ENCODE peak calls at places on chromosomes 13 and 19, in ten cellular contexts. G is right lobe of liver, M is uterus, Z is stomach, O is prostate gland, H is fibroblast of lung, W is Panc1, T is psoas muscle, E is PC-9, I is body of pancreas. V is an unnamed sample. For H3K27me3 and H3K4me1, the result is how much of the 10 kb centered on the place peaks cover.

GRCh38 chr13:28636078-28636477 is 22.9 kb upstream of the POMP start:
- DNase-seq in O (no peak), T (no peak), I (no peak), W (no peak), E (no peak), H (peak), Z (no peak), M (no peak), G (no peak), V (no peak)

GRCh38 chr13:45707701-45708100 is 5.6 kb downstream of the CBY2 start:
- DNase-seq in M (no peak), E (no peak), O (no peak), T (no peak), W (no peak), G (no peak), H (no peak), I (no peak), Z (no peak), V (no peak)

GRCh38 chr19:18160792-18161690 is 8.1 kb downstream of the PIK3R2 start:
- DNase-seq in Z (peak), W (no peak), M (peak), H (peak), O (peak), G (peak), T (peak), E (no peak), I (peak), V (peak)

GRCh38 chr19:13778847-13779246 is 4.6 kb downstream of the C19orf53 start:
- DNase-seq in G (no peak), H (no peak), I (no peak), E (no peak), M (no peak), O (no peak), W (no peak), Z (no peak), T (no peak), V (no peak)

GRCh38 chr13:37225414-37226047 is 120.1 kb upstream of the CSNK1A1L start:
- DNase-seq in M (no peak), I (no peak), E (no peak), Z (no peak), T (no peak), W (no peak), G (no peak), O (no peak), H (peak), V (no peak)

GRCh38 chr13:66207610-66208009 is 1022.5 kb downstream of the PCDH9 start:
- DNase-seq in G (no peak), M (no peak), T (no peak), I (no peak), W (no peak), Z (no peak), O (no peak), H (no peak), E (no peak), V (no peak)

GRCh38 chr13:36788276-36788675 is 30.7 kb upstream of the RFXAP start:
- DNase-seq in M (no peak), H (peak), W (no peak), E (no peak), O (no peak), I (no peak), T (no peak), G (no peak), Z (no peak), V (no peak)

GRCh38 chr13:85586422-85586831 is 212.8 kb downstream of the SLITRK6 start:
- DNase-seq in G (no peak), I (no peak), E (peak), O (no peak), H (peak), T (no peak), Z (no peak), W (no peak), M (no peak), V (no peak)

GRCh38 chr13:80339578-80339840 is 1.4 kb downstream of the SPRY2 start:
- DNase-seq in Z (no peak), E (no peak), W (no peak), M (no peak), I (no peak), H (peak), T (no peak), G (no peak), O (peak), V (no peak)

GRCh38 chr13:20159646-20160345 is 1.1 kb downstream of the GJA3 start:
- DNase-seq in T (no peak), W (peak), G (no peak), H (peak), Z (no peak), O (no peak), M (no peak), E (no peak), I (no peak), V (no peak)

GRCh38 chr13:81821259-81821658 is 1480.3 kb upstream of the SPRY2 start:
- DNase-seq in M (no peak), O (no peak), G (no peak), E (no peak), W (no peak), I (no peak), T (no peak), Z (no peak), H (no peak), V (no peak)

GRCh38 chr19:27824108-27824507 is 1388.8 kb downstream of the UQCRFS1 start:
- DNase-seq in I (no peak), H (no peak), Z (no peak), G (no peak), E (no peak), W (no peak), O (no peak), T (no peak), M (no peak), V (no peak)

GRCh38 chr19:38012944-38013343 is 105.9 kb downstream of the SIPA1L3 start:
- DNase-seq in W (no peak), O (no peak), I (no peak), G (no peak), H (no peak), E (no peak), T (no peak), Z (no peak), M (no peak), V (no peak)

GRCh38 chr13:74025369-74025768 is 108.8 kb downstream of the KLF12 start:
- DNase-seq in W (no peak), T (no peak), G (no peak), E (no peak), I (no peak), H (no peak), Z (no peak), O (no peak), M (no peak), V (no peak)

GRCh38 chr19:3206216-3206953 is 18.1 kb upstream of the CELF5 start:
- DNase-seq in T (no peak), G (no peak), H (no peak), M (no peak), I (no peak), O (no peak), Z (no peak), E (no peak), W (no peak), V (no peak)

GRCh38 chr13:30908416-30908980 is 2.4 kb downstream of the MEDAG start:
- DNase-seq in I (no peak), O (no peak), H (peak), E (no peak), Z (no peak), W (no peak), G (no peak), T (no peak), M (peak), V (peak)

GRCh38 chr19:1748115-1748702 is 5.1 kb upstream of the ONECUT3 start:
- DNase-seq in G (no peak), O (no peak), M (no peak), E (no peak), W (no peak), I (no peak), T (peak), H (no peak), Z (peak), V (no peak)
- H3K27me3 ChIP-seq in G (half or more), O (half or more), M (under half), E (under half), W (under half), I (under half), T (half or more), H (under half), Z (half or more), V (under half)

GRCh38 chr13:88000239-88000638 is 329.1 kb downstream of the SLITRK5 start:
- DNase-seq in M (no peak), W (no peak), H (no peak), O (no peak), T (no peak), E (no peak), Z (no peak), G (no peak), I (no peak), V (no peak)
- TF ChIP-seq CTCF in M (no peak), W (peak), H (peak), O (no peak), T (no peak), E (no peak), Z (no peak), G (no peak), I (no peak), V (no peak)

GRCh38 chr19:35125270-35125717 is 9.6 kb downstream of the LGI4 start:
- DNase-seq in G (no peak), H (no peak), O (no peak), Z (no peak), M (no peak), T (peak), W (no peak), I (no peak), E (no peak), V (no peak)
- H3K4me1 ChIP-seq in G (under half), H (under half), O (under half), Z (under half), M (under half), T (under half), W (under half), I (under half), E (half or more), V (under half)

DNA sequence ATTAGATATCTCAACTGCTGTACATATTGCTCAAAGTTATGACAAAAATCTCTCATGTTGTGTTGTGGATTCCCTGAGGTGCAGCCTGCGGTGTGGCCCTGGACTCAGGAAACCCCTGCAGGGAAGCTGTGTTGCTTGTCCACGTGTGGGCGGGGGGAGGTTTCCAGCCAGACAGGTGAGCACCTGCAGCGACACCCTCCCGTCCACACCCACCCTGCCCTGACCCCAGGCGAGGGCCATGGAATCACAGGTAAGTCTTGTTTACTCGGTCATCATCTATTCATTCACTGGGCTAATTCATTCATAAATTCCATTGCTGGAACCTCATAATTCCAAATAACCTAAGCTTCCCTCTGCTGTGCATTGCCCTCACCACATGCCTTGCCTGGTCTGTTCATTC is 14.1 kb downstream of the PLPP2 start:
- DNase-seq in T (peak), W (no peak), E (no peak), O (no peak), M (no peak), Z (no peak), H (no peak), G (no peak), I (no peak), V (no peak)
- H3K27me3 ChIP-seq in T (under half), W (under half), E (under half), O (under half), M (under half), Z (under half), H (under half), G (under half), I (under half), V (under half)

GRCh38 chr13:110715395-110716234 is 2.1 kb downstream of the ING1 start:
- DNase-seq in E (peak), W (peak), H (peak), O (peak), T (peak), Z (peak), I (peak), M (peak), G (peak), V (peak)
- TF ChIP-seq CTCF in E (no peak), W (peak), H (peak), O (peak), T (peak), Z (no peak), I (peak), M (peak), G (no peak), V (no peak)

GRCh38 chr19:29664753-29665214 is 477 bp upstream of the PLEKHF1 start:
- DNase-seq in I (no peak), Z (no peak), O (no peak), W (no peak), M (no peak), E (no peak), T (no peak), H (no peak), G (no peak), V (no peak)
- H3K4me1 ChIP-seq in I (half or more), Z (half or more), O (under half), W (half or more), M (under half), E (half or more), T (half or more), H (under half), G (under half), V (under half)

DNA sequence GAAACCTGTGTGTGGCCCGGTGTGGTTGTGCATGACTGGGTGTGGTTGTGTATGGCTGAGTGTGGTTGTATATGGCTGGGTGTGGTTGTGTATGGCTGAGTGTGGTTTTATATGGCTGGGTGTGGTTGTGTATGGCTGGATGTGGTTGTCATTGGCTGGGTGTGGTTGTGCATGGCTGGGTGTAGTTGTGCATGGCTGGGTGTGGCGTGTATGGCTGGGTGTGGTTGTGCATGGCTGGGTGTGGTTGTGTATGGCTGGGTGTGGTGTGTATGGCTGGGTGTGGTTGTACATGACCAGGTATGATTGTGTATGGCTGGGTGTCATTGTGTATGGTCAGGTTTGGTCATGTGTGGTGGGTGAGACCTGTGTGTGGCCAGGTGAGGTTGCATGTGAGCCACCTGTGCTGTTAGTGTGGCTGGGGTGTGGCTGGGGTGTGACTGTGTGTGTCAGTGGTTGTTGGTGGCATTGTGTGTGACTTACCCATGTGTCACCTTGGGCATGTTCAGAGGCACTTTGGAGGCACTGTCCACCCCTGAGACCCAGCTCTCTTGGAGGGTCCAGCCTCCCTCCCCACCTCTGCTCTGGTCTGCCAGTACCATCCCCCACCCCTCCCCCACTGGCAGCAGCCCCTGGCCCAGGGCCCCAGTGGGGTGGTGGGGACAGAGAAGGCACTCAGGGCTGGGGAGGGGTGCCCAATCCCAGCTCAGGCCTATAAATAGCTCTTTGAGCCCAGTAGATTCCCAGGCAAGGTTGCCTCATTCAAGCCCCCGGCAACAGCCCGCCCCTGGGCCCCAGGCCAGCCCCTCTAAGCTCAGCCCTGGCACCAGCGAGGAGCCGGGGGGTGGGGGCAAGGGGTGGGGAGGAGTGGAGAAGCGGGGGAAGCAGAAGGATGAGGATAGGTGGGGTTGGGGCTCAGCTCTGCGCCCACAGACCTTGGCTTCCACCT is 3.8 kb upstream of the NCAN start:
- DNase-seq in E (no peak), O (no peak), H (no peak), T (no peak), I (no peak), M (no peak), G (no peak), Z (no peak), W (no peak), V (no peak)
- H3K27me3 ChIP-seq in E (under half), O (under half), H (under half), T (under half), I (under half), M (under half), G (under half), Z (under half), W (under half), V (under half)

DNA sequence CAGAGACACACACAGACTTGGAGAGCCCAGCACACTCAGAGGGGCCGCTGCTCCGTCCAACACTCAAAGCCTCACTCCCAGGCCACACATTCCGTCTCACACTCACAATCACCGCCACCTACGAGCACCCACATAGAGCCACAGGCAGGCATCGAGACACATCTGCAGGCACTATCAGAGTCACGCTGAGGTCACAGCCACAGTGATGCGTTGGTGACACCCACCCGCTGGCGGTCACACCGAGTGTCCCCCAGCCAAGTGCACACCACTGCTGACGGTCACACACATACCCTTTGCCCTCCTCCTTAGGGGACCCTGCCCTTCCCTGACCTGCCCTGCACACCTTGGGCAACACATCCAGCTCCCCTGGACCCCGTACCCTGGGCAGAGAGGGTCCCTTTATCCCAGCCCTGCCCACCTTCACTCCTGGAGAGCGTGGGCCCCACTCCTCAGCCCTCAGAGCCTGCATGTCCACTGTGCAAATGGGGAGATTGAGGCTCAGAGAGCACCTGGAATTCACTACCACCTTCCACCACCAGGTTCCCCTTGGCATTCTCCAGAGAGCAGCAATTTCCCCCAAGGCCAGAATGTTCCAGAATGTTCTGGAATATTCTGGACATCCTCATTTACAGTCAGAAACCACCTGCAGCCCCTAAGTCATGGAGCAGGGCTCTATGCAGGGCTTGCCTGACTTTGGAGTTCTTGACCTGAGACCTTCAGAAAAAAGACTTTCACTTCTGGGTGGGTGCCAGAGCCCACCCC is 5.4 kb downstream of the FUT5 start:
- DNase-seq in O (no peak), H (no peak), M (no peak), W (no peak), I (no peak), G (no peak), Z (no peak), E (no peak), T (no peak), V (no peak)
- TF ChIP-seq CTCF in O (no peak), H (no peak), M (no peak), W (no peak), I (no peak), G (no peak), Z (no peak), E (no peak), T (no peak), V (no peak)

GRCh38 chr13:111175372-111175771 is 60.3 kb downstream of the ARHGEF7 start:
- DNase-seq in O (no peak), G (no peak), E (no peak), H (no peak), Z (no peak), T (no peak), W (no peak), I (no peak), M (no peak), V (no peak)
- H3K4me1 ChIP-seq in O (under half), G (under half), E (under half), H (under half), Z (under half), T (half or more), W (under half), I (under half), M (under half), V (under half)

DNA sequence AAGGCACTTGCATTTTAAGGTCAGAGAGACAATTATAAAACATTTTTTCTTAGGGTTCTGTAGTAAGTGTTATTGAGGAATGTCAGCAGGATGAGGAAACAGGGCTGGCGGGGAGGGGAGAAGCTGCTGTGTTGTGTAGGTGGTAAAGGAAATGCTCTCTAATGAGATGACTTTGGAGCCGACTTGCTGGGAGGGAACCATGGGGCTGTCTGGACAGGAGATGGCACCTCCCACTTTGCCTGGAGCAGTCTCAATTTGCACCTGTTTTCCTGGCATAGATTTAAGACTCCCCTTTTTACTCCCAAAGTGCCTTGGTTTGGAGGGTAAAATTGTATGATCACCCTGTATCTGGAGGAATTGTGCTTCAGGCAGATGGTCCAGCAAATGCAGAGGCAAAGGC is 230.4 kb downstream of the ATP8A2 start:
- DNase-seq in E (no peak), O (no peak), Z (no peak), G (no peak), M (no peak), W (no peak), I (no peak), H (no peak), T (no peak), V (no peak)
- H3K27me3 ChIP-seq in E (under half), O (under half), Z (under half), G (under half), M (under half), W (under half), I (under half), H (under half), T (under half), V (under half)

V was measured in ovary.